ENCODE peak calls at places on chromosomes 12 and 14, in six cellular contexts. X is cardiac fibroblast, R is endodermal cell, G is adipocyte, A is tibial artery, V is AG10803. D is an unnamed sample.

GRCh38 chr12:50528800-50529199 is 24.0 kb downstream of the DIP2B start:
- DNase-seq in V (no peak), R (peak; percentile 7), G (no peak), A (no peak), X (no peak), D (no peak)

GRCh38 chr12:96136129-96136528 is 58.0 kb upstream of the ELK3 start:
- DNase-seq in G (peak; percentile 45), R (no peak), X (peak; percentile 73), A (no peak), V (peak; percentile 76), D (peak; percentile 63)

GRCh38 chr14:51211149-51211548 is 28.9 kb upstream of the TMX1 start:
- DNase-seq in G (peak; percentile 9), A (no peak), X (peak; percentile 52), R (no peak), V (no peak), D (no peak)

GRCh38 chr14:69049675-69050074 is 70.6 kb upstream of the ACTN1 start:
- DNase-seq in V (peak; percentile 78), X (peak; percentile 84), R (no peak), A (peak; percentile 70), G (peak; percentile 94), D (no peak)

GRCh38 chr12:124326899-124327298 is 32.0 kb downstream of the RFLNA start:
- DNase-seq in X (no peak), A (no peak), R (no peak), V (no peak), G (no peak), D (no peak)

GRCh38 chr14:67532998-67533753 is at the start of gene PLEKHH1:
- DNase-seq in A (peak; percentile 67), V (peak; percentile 59), R (peak; percentile 91), G (peak; percentile 84), X (peak; percentile 63), D (peak; percentile 91)

GRCh38 chr12:63805704-63806672 is 26.3 kb downstream of the RXYLT1 start:
- DNase-seq in G (no peak), X (no peak), R (no peak), A (no peak), V (no peak), D (no peak)

GRCh38 chr14:55697358-55697985 is 117.5 kb downstream of the KTN1 start:
- DNase-seq in X (no peak), A (no peak), G (no peak), V (no peak), R (no peak), D (no peak)

GRCh38 chr14:61603736-61604135 is 91.6 kb upstream of the HIF1A start:
- DNase-seq in G (peak; percentile 45), V (peak; percentile 58), X (peak; percentile 74), R (no peak), A (no peak), D (no peak)

GRCh38 chr12:16385779-16386646 is 38.6 kb downstream of the MGST1 start:
- DNase-seq in A (peak; percentile 22), X (peak; percentile 79), G (peak; percentile 29), V (peak; percentile 73), R (peak; percentile 71), D (no peak)

GRCh38 chr14:73829526-73830431 is 21.9 kb upstream of the PTGR2 start:
- DNase-seq in A (no peak), V (peak; percentile 69), G (peak; percentile 85), R (no peak), X (peak; percentile 86), D (no peak)

GRCh38 chr12:25740617-25741016 is 187.5 kb upstream of the LMNTD1 start:
- DNase-seq in R (no peak), X (no peak), V (no peak), A (no peak), G (no peak), D (no peak)

GRCh38 chr14:105517096-105517495 is 9.3 kb upstream of the TMEM121 start:
- DNase-seq in G (no peak), A (no peak), X (no peak), V (no peak), R (no peak), D (no peak)

GRCh38 chr12:62446741-62447452 is 19.7 kb upstream of the MON2 start:
- DNase-seq in X (no peak), R (no peak), G (no peak), V (no peak), A (no peak), D (no peak)

GRCh38 chr12:62720661-62721330 is 214.2 kb downstream of the PPM1H start:
- DNase-seq in G (peak; percentile 56), R (no peak), A (no peak), X (peak; percentile 73), V (peak; percentile 92), D (no peak)

GRCh38 chr12:9699898-9700605 is 30.5 kb downstream of the CLEC2D start:
- DNase-seq in G (peak; percentile 33), A (no peak), X (peak; percentile 42), V (no peak), R (no peak), D (no peak)

GRCh38 chr12:28191018-28191595 is 851 bp downstream of the CCDC91 start:
- DNase-seq in G (no peak), V (no peak), R (no peak), A (no peak), X (peak; percentile 78), D (peak; percentile 74)

GRCh38 chr12:8554451-8555195 is 13.9 kb upstream of the CLEC4E start:
- DNase-seq in A (no peak), R (peak; percentile 54), X (peak; percentile 61), V (no peak), G (no peak), D (no peak)

GRCh38 chr12:51759175-51759574 is 89.3 kb downstream of the FIGNL2 start:
- DNase-seq in R (no peak), V (no peak), G (no peak), A (no peak), X (peak; percentile 65), D (no peak)

GRCh38 chr14:92883066-92883465 is 39.9 kb upstream of the CHGA start:
- DNase-seq in X (no peak), A (no peak), G (no peak), R (no peak), V (no peak), D (no peak)

GRCh38 chr12:12872139-12872933 is 19.0 kb upstream of the GPRC5A start:
- DNase-seq in V (peak; percentile 62), X (peak; percentile 80), R (peak; percentile 78), A (no peak), G (peak; percentile 47), D (no peak)

GRCh38 chr12:49616533-49617219 is 6.7 kb upstream of the PRPF40B start:
- DNase-seq in A (no peak), R (peak; percentile 50), X (no peak), V (no peak), G (no peak), D (no peak)

GRCh38 chr14:102508410-102508773 is 1.2 kb downstream of the ANKRD9 start:
- DNase-seq in V (no peak), X (no peak), A (no peak), G (no peak), R (no peak), D (no peak)

GRCh38 chr14:105968291-105968690 is 441.9 kb downstream of the TMEM121 start:
- DNase-seq in A (no peak), X (no peak), R (no peak), G (no peak), V (no peak), D (no peak)

GRCh38 chr14:50040401-50040775 is 76.0 kb downstream of the VCPKMT start:
- DNase-seq in G (peak; percentile 38), A (no peak), V (peak; percentile 67), R (no peak), X (peak; percentile 85), D (no peak)
- H3K4me3 ChIP-seq in G (peak overlapping the region; percentile 2), A (no peak overlapping the region), V (no peak overlapping the region), R (no peak overlapping the region), X (no peak overlapping the region), D (no peak overlapping the region)

GRCh38 chr12:6923003-6923732 is 4.6 kb upstream of the ATN1 start:
- DNase-seq in R (no peak), A (no peak), G (no peak), V (no peak), X (no peak), D (peak; percentile 39)
- H3K4me3 ChIP-seq in R (no peak overlapping the region), A (no peak overlapping the region), G (no peak overlapping the region), V (no peak overlapping the region), X (no peak overlapping the region), D (no peak overlapping the region)

GRCh38 chr12:57458665-57459054 is 925 bp upstream of the GLI1 start:
- DNase-seq in X (no peak), A (no peak), G (no peak), R (no peak), V (no peak), D (no peak)
- H3K4me3 ChIP-seq in X (peak overlapping the region; percentile 73), A (peak overlapping the region; percentile 71), G (peak overlapping the region; percentile 85), R (peak overlapping the region; percentile 95), V (peak overlapping the region; percentile 83), D (no peak overlapping the region)

GRCh38 chr14:76762617-76763361 is 1.5 kb downstream of the VASH1 start:
- DNase-seq in G (peak; percentile 27), R (peak; percentile 45), V (no peak), X (no peak), A (peak; percentile 30), D (no peak)

GRCh38 chr14:76761198-76761848 is at the start of gene VASH1:
- DNase-seq in G (peak; percentile 76), A (peak; percentile 65), V (peak; percentile 72), X (peak; percentile 73), R (peak; percentile 88), D (peak; percentile 83)

GRCh38 chr14:76759589-76759988 is 1.7 kb upstream of the VASH1 start:
- DNase-seq in X (no peak), V (no peak), R (peak; percentile 33), G (no peak), A (no peak), D (no peak)

GRCh38 chr14:76761849-76762616 is 765 bp downstream of the VASH1 start:
- DNase-seq in R (no peak), A (no peak), X (no peak), V (no peak), G (no peak), D (peak; percentile 76)

GRCh38 chr14:76760331-76761197 is 704 bp upstream of the VASH1 start:
- DNase-seq in A (no peak), R (peak; percentile 38), X (no peak), G (no peak), V (no peak), D (no peak)
- H3K4me3 ChIP-seq in A (peak overlapping the region; percentile 99), R (peak overlapping the region; percentile 82), X (peak overlapping the region; percentile 87), G (peak overlapping the region; percentile 81), V (peak overlapping the region; percentile 76), D (no peak overlapping the region)

GRCh38 chr14:91414475-91415342 is 2.9 kb downstream of the CCDC88C start:
- DNase-seq in R (peak; percentile 44), A (no peak), V (no peak), G (no peak), X (no peak), D (no peak)
- H3K4me3 ChIP-seq in R (no peak overlapping the region), A (no peak overlapping the region), V (no peak overlapping the region), G (no peak overlapping the region), X (no peak overlapping the region), D (no peak overlapping the region)

D was measured in aorta.